ENCODE peak calls at places on chromosome 7, in seven cellular contexts. R, L, Q, A, B, Y and X are unnamed samples.
A peak's percentile ranks its signal among the peaks of the same experiment; 100 is the strongest.

GRCh38 chr7:18940577-18941134 is 176.8 kb downstream of the TWIST1 start:
- DNase-seq in R (no peak), L (no peak), Q (no peak), A (no peak), B (no peak), Y (no peak), X (no peak)

GRCh38 chr7:41047789-41048191 is 655.1 kb downstream of the INHBA start:
- DNase-seq in R (no peak), L (no peak), Q (no peak), A (peak; percentile 87), B (peak; percentile 47), Y (peak; percentile 62), X (peak; percentile 38)

GRCh38 chr7:44637788-44638594 is 31.6 kb downstream of the OGDH start:
- DNase-seq in R (peak; percentile 88), L (peak; percentile 76), Q (peak; percentile 77), A (peak; percentile 98), B (peak; percentile 38), Y (peak; percentile 93), X (peak; percentile 79)

GRCh38 chr7:2109936-2110585 is 122.7 kb downstream of the MAD1L1 start:
- DNase-seq in R (peak; percentile 83), L (peak; percentile 77), Q (no peak), A (peak; percentile 98), B (no peak), Y (peak; percentile 86), X (peak; percentile 95)

GRCh38 chr7:45863715-45864114 is 9.2 kb downstream of the CCDC201 start:
- DNase-seq in R (no peak), L (no peak), Q (no peak), A (no peak), B (no peak), Y (peak; percentile 34), X (no peak)

GRCh38 chr7:127943541-127944521 is 87.4 kb downstream of the LRRC4 start:
- DNase-seq in R (no peak), L (no peak), Q (no peak), A (peak; percentile 56), B (no peak), Y (no peak), X (no peak)

GRCh38 chr7:114711244-114711643 is 210.7 kb upstream of the MDFIC start:
- DNase-seq in R (no peak), L (no peak), Q (no peak), A (no peak), B (no peak), Y (peak; percentile 40), X (no peak)

GRCh38 chr7:16942929-16943509 is 61.2 kb upstream of the AGR3 start:
- DNase-seq in R (no peak), L (no peak), Q (no peak), A (no peak), B (no peak), Y (no peak), X (no peak)

GRCh38 chr7:124784879-124785818 is 19.6 kb upstream of the GPR37 start:
- DNase-seq in R (peak; percentile 62), L (no peak), Q (peak; percentile 44), A (peak; percentile 55), B (no peak), Y (no peak), X (peak; percentile 48)

GRCh38 chr7:120856621-120857352 is 1.2 kb downstream of the TSPAN12 start:
- DNase-seq in R (peak; percentile 39), L (peak; percentile 70), Q (peak; percentile 38), A (peak; percentile 14), B (peak; percentile 38), Y (no peak), X (peak; percentile 1)

GRCh38 chr7:102077081-102077480 is 209.6 kb upstream of the SH2B2 start:
- DNase-seq in R (no peak), L (no peak), Q (no peak), A (no peak), B (no peak), Y (no peak), X (no peak)

GRCh38 chr7:26291699-26292538 is at the start of gene SNX10:
- DNase-seq in R (peak; percentile 63), L (peak; percentile 89), Q (peak; percentile 69), A (no peak), B (peak; percentile 32), Y (peak; percentile 59), X (no peak)
- TF ChIP-seq CTCF in R (peak; percentile 43), L (peak; percentile 59), Q (no peak), A (peak; percentile 3), B (peak; percentile 13), Y (peak; percentile 61), X (no peak)

GRCh38 chr7:106178593-106179134 is 66.6 kb upstream of the SYPL1 start:
- DNase-seq in R (peak; percentile 64), L (no peak), Q (no peak), A (peak; percentile 67), B (no peak), Y (peak; percentile 43), X (peak; percentile 48)
- TF ChIP-seq CTCF in R (peak; percentile 53), L (peak; percentile 17), Q (no peak), A (peak; percentile 47), B (peak; percentile 48), Y (peak; percentile 59), X (peak; percentile 59)

DNA sequence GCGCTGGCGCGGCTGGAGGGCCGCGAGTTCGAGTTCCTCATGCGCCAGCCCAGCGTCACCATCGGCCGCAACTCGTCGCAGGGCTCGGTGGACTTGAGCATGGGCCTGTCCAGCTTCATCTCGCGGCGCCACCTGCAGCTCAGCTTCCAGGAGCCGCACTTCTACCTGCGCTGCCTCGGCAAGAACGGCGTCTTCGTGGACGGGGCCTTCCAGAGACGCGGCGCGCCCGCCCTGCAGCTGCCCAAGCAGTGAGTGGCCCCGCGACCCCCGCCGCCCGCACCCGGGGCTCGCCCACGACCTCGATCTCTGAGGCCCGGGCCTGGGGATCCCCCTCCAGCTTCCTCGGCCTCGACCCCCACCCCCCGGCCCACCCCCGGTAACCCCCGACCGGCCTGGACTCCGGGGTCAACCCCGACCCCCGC is 537 bp downstream of the FOXK1 start:
- DNase-seq in R (peak; percentile 74), L (peak; percentile 58), Q (peak; percentile 58), A (no peak), B (peak; percentile 61), Y (no peak), X (peak; percentile 44)
- TF ChIP-seq CTCF in R (peak; percentile 9), L (no peak), Q (no peak), A (no peak), B (no peak), Y (no peak), X (no peak)

GRCh38 chr7:81233208-81233940 is 314.5 kb upstream of the SEMA3C start:
- DNase-seq in R (no peak), L (no peak), Q (no peak), A (no peak), B (no peak), Y (no peak), X (no peak)

GRCh38 chr7:81232084-81232799 is 313.4 kb upstream of the SEMA3C start:
- DNase-seq in R (no peak), L (no peak), Q (peak; percentile 20), A (no peak), B (peak; percentile 37), Y (no peak), X (no peak)

GRCh38 chr7:81234896-81235295 is 316.0 kb upstream of the SEMA3C start:
- DNase-seq in R (no peak), L (no peak), Q (no peak), A (peak; percentile 30), B (no peak), Y (no peak), X (no peak)

GRCh38 chr7:81235896-81236479 is 317.1 kb upstream of the SEMA3C start:
- DNase-seq in R (no peak), L (no peak), Q (no peak), A (no peak), B (no peak), Y (no peak), X (no peak)

DNA sequence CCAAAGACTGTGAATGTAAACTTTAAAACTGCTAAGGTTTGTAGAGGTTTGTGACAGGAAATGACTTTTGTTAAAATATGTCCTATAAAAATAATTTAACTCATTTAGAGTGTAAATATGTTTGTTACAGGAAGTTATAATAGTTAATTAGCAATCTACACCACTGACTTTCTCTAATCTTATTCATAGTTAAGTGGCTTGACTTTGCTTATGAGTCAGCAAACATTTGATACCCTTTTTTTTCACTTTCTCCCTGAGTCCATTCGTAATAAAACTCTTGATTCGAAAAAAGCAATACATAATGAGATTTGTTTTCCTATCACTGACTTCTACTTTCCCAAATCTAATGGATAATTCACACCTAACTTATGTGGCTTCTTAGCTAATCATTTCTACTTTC is 317.7 kb upstream of the SEMA3C start:
- DNase-seq in R (no peak), L (no peak), Q (no peak), A (no peak), B (no peak), Y (no peak), X (no peak)
- TF ChIP-seq CTCF in R (no peak), L (no peak), Q (no peak), A (no peak), B (no peak), Y (no peak), X (no peak)

DNA sequence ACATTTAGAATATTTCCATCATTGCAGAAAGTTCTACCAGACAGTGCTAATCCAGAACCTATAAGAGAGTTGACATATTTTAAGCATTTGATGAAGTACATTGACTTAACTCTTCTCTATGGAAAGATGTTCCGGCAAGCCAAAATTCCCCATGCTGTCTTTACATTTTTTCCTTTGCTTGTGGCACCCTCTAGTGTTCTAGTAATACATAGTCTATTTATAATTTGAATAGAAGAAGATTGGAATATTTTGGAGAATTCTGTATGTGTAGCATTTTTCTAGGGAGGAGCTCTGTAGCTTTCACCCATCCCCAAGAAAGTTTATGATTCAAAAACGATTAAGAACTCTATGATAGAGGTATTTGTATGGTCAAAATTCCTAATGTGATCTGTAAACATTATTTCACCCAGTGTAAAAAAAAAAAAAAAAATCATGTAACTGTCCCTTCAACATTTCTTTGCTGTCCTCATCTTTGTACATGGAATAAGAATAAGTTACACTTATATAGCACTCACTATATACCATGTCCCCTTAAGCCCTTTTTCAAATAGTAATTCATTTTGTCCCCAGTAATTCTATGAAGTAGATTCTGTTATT is 33.2 kb downstream of the NRF1 start:
- DNase-seq in R (peak; percentile 55), L (no peak), Q (no peak), A (peak; percentile 68), B (no peak), Y (peak; percentile 49), X (peak; percentile 65)
- TF ChIP-seq CTCF in R (peak; percentile 79), L (peak; percentile 23), Q (peak; percentile 26), A (peak; percentile 57), B (peak; percentile 60), Y (peak; percentile 76), X (peak; percentile 80)

DNA sequence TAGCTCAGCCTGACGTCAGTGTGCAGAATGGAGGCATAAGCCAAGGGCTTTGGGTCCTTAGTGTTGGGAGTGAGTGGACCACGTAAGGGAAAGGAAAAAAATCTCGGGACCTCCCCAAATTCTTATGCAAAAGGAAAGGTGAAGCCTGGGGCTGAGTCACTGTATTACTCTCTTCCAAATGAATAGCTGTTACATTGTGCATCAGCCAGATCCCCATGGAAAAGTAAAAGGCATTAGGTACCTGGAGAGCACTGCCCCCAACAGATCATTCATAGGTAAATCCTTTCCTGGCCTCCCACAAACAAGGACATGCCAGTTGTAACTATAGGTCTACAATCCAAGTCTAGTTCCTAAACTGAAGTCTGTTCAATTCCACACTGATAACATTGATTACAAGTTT is 170.5 kb downstream of the C1GALT1 start:
- DNase-seq in R (no peak), L (no peak), Q (no peak), A (no peak), B (no peak), Y (peak; percentile 57), X (no peak)
- TF ChIP-seq CTCF in R (no peak), L (peak; percentile 17), Q (no peak), A (no peak), B (no peak), Y (peak; percentile 32), X (no peak)